ENCODE peak calls at places on chromosomes 5 and 9, in seven cellular contexts. One of them, this sample, is unnamed.

GRCh38 chr9:132409828-132410528 is at the start of gene CFAP77:
- DNase-seq in WTC11: peak; percentile 71
- DNase-seq in glutamatergic neuron: peak; percentile 62
- DNase-seq in suprapubic skin: no peak
- DNase-seq in Calu3: peak; percentile 32
- DNase-seq in upper lobe of left lung: peak; percentile 92
- DNase-seq in stomach: peak; percentile 42
- DNase-seq in this sample: peak; percentile 74

GRCh38 chr9:27453860-27454553 is 70.1 kb upstream of the IFNK start:
- DNase-seq in stomach: no peak
- DNase-seq in WTC11: no peak
- DNase-seq in glutamatergic neuron: no peak
- DNase-seq in upper lobe of left lung: no peak
- DNase-seq in suprapubic skin: no peak
- DNase-seq in Calu3: no peak
- DNase-seq in this sample: no peak

GRCh38 chr5:1777281-1778137 is 22.1 kb downstream of the MRPL36 start:
- DNase-seq in upper lobe of left lung: no peak
- DNase-seq in Calu3: no peak
- DNase-seq in stomach: no peak
- DNase-seq in suprapubic skin: peak; percentile 56
- DNase-seq in WTC11: peak; percentile 1
- DNase-seq in glutamatergic neuron: no peak
- DNase-seq in this sample: no peak

GRCh38 chr9:136625101-136626065 is 37.3 kb upstream of the EGFL7 start:
- DNase-seq in upper lobe of left lung: peak; percentile 86
- DNase-seq in WTC11: no peak
- DNase-seq in suprapubic skin: no peak
- DNase-seq in stomach: peak; percentile 92
- DNase-seq in glutamatergic neuron: no peak
- DNase-seq in Calu3: peak; percentile 37
- DNase-seq in this sample: no peak

GRCh38 chr5:96284727-96285389 is 148.2 kb downstream of the PCSK1 start:
- DNase-seq in glutamatergic neuron: no peak
- DNase-seq in stomach: no peak
- DNase-seq in suprapubic skin: no peak
- DNase-seq in upper lobe of left lung: no peak
- DNase-seq in WTC11: no peak
- DNase-seq in Calu3: no peak
- DNase-seq in this sample: no peak

GRCh38 chr5:126093041-126093440 is 330.2 kb upstream of the GRAMD2B start:
- DNase-seq in Calu3: no peak
- DNase-seq in upper lobe of left lung: no peak
- DNase-seq in suprapubic skin: no peak
- DNase-seq in WTC11: no peak
- DNase-seq in stomach: no peak
- DNase-seq in glutamatergic neuron: no peak
- DNase-seq in this sample: no peak

GRCh38 chr5:60945760-60946253 is 802 bp downstream of the NDUFAF2 start:
- DNase-seq in stomach: peak; percentile 34
- DNase-seq in Calu3: no peak
- DNase-seq in suprapubic skin: no peak
- DNase-seq in WTC11: no peak
- DNase-seq in glutamatergic neuron: no peak
- DNase-seq in upper lobe of left lung: peak; percentile 74
- DNase-seq in this sample: peak; percentile 69

GRCh38 chr9:4327504-4328191 is 27.8 kb upstream of the GLIS3 start:
- DNase-seq in glutamatergic neuron: no peak
- DNase-seq in Calu3: no peak
- DNase-seq in stomach: no peak
- DNase-seq in suprapubic skin: no peak
- DNase-seq in upper lobe of left lung: no peak
- DNase-seq in WTC11: peak; percentile 52
- DNase-seq in this sample: no peak

GRCh38 chr9:26266111-26266791 is 588.0 kb upstream of the TUSC1 start:
- DNase-seq in Calu3: no peak
- DNase-seq in upper lobe of left lung: no peak
- DNase-seq in WTC11: no peak
- DNase-seq in suprapubic skin: no peak
- DNase-seq in glutamatergic neuron: no peak
- DNase-seq in stomach: no peak
- DNase-seq in this sample: no peak

GRCh38 chr5:6383376-6383775 is 5.0 kb upstream of the MED10 start:
- DNase-seq in WTC11: no peak
- DNase-seq in suprapubic skin: no peak
- DNase-seq in upper lobe of left lung: no peak
- DNase-seq in glutamatergic neuron: no peak
- DNase-seq in stomach: no peak
- DNase-seq in Calu3: no peak
- DNase-seq in this sample: peak; percentile 58

GRCh38 chr5:124669956-124670671 is 76.3 kb downstream of the ZNF608 start:
- DNase-seq in glutamatergic neuron: no peak
- DNase-seq in upper lobe of left lung: no peak
- DNase-seq in WTC11: no peak
- DNase-seq in stomach: no peak
- DNase-seq in Calu3: no peak
- DNase-seq in suprapubic skin: no peak
- DNase-seq in this sample: no peak

GRCh38 chr5:134136771-134137170 is 22.3 kb downstream of the TCF7 start:
- DNase-seq in stomach: peak; percentile 15
- DNase-seq in suprapubic skin: peak; percentile 41
- DNase-seq in glutamatergic neuron: no peak
- DNase-seq in Calu3: no peak
- DNase-seq in upper lobe of left lung: no peak
- DNase-seq in WTC11: no peak
- DNase-seq in this sample: peak; percentile 47

GRCh38 chr9:135609366-135609955 is 29.9 kb downstream of the GLT6D1 start:
- DNase-seq in glutamatergic neuron: no peak
- DNase-seq in Calu3: no peak
- DNase-seq in upper lobe of left lung: peak; percentile 50
- DNase-seq in stomach: no peak
- DNase-seq in WTC11: no peak
- DNase-seq in suprapubic skin: peak; percentile 54
- DNase-seq in this sample: peak; percentile 63

GRCh38 chr9:35179347-35180271 is 17.8 kb downstream of the UNC13B start:
- DNase-seq in stomach: no peak
- DNase-seq in Calu3: no peak
- DNase-seq in glutamatergic neuron: no peak
- DNase-seq in upper lobe of left lung: no peak
- DNase-seq in WTC11: no peak
- DNase-seq in suprapubic skin: no peak
- DNase-seq in this sample: no peak

GRCh38 chr5:132749506-132749905 is 2.3 kb downstream of the CCNI2 start:
- DNase-seq in glutamatergic neuron: no peak
- DNase-seq in upper lobe of left lung: no peak
- DNase-seq in suprapubic skin: no peak
- DNase-seq in WTC11: no peak
- DNase-seq in stomach: no peak
- DNase-seq in Calu3: no peak
- DNase-seq in this sample: no peak

GRCh38 chr5:886051-886450 is 6.5 kb downstream of the BRD9 start:
- DNase-seq in WTC11: no peak
- DNase-seq in upper lobe of left lung: peak; percentile 60
- DNase-seq in stomach: no peak
- DNase-seq in glutamatergic neuron: no peak
- DNase-seq in Calu3: no peak
- DNase-seq in suprapubic skin: no peak
- DNase-seq in this sample: no peak

GRCh38 chr5:35884125-35884788 is 27.6 kb downstream of the IL7R start:
- DNase-seq in Calu3: no peak
- DNase-seq in upper lobe of left lung: no peak
- DNase-seq in suprapubic skin: no peak
- DNase-seq in WTC11: no peak
- DNase-seq in glutamatergic neuron: no peak
- DNase-seq in stomach: no peak
- DNase-seq in this sample: no peak

GRCh38 chr5:136123236-136123768 is 9.3 kb upstream of the SMAD5 start:
- DNase-seq in WTC11: no peak
- DNase-seq in stomach: no peak
- DNase-seq in upper lobe of left lung: no peak
- DNase-seq in suprapubic skin: no peak
- DNase-seq in Calu3: peak; percentile 70
- DNase-seq in glutamatergic neuron: no peak
- DNase-seq in this sample: no peak

GRCh38 chr5:151745071-151745705 is 13.2 kb downstream of the ATOX1 start:
- DNase-seq in stomach: peak; percentile 37
- DNase-seq in upper lobe of left lung: no peak
- DNase-seq in glutamatergic neuron: no peak
- DNase-seq in suprapubic skin: no peak
- DNase-seq in WTC11: no peak
- DNase-seq in Calu3: peak; percentile 92
- DNase-seq in this sample: no peak

GRCh38 chr5:56817306-56817986 is 2.1 kb downstream of the MAP3K1 start:
- DNase-seq in glutamatergic neuron: no peak
- DNase-seq in WTC11: no peak
- DNase-seq in Calu3: no peak
- DNase-seq in upper lobe of left lung: no peak
- DNase-seq in suprapubic skin: no peak
- DNase-seq in stomach: no peak
- DNase-seq in this sample: no peak

GRCh38 chr5:152439791-152440190 is 34.7 kb upstream of the NMUR2 start:
- DNase-seq in Calu3: no peak
- DNase-seq in WTC11: no peak
- DNase-seq in suprapubic skin: no peak
- DNase-seq in glutamatergic neuron: no peak
- DNase-seq in stomach: no peak
- DNase-seq in upper lobe of left lung: no peak
- DNase-seq in this sample: no peak

GRCh38 chr5:84480873-84481637 is 96.4 kb upstream of the EDIL3 start:
- DNase-seq in suprapubic skin: no peak
- DNase-seq in glutamatergic neuron: no peak
- DNase-seq in Calu3: no peak
- DNase-seq in WTC11: no peak
- DNase-seq in upper lobe of left lung: no peak
- DNase-seq in stomach: no peak
- DNase-seq in this sample: no peak

GRCh38 chr9:116152390-116152789 is 1.2 kb upstream of the PAPPA start:
- DNase-seq in suprapubic skin: no peak
- DNase-seq in upper lobe of left lung: no peak
- DNase-seq in glutamatergic neuron: no peak
- DNase-seq in WTC11: no peak
- DNase-seq in stomach: no peak
- DNase-seq in Calu3: no peak
- DNase-seq in this sample: no peak

GRCh38 chr9:91978739-91979414 is 28.8 kb upstream of the ROR2 start:
- DNase-seq in Calu3: peak; percentile 11
- DNase-seq in suprapubic skin: no peak
- DNase-seq in stomach: peak; percentile 36
- DNase-seq in upper lobe of left lung: no peak
- DNase-seq in glutamatergic neuron: peak; percentile 39
- DNase-seq in WTC11: peak; percentile 53
- DNase-seq in this sample: no peak

GRCh38 chr5:80711216-80711615 is 56.4 kb upstream of the DHFR start:
- DNase-seq in Calu3: no peak
- DNase-seq in suprapubic skin: no peak
- DNase-seq in glutamatergic neuron: no peak
- DNase-seq in WTC11: no peak
- DNase-seq in upper lobe of left lung: no peak
- DNase-seq in stomach: no peak
- DNase-seq in this sample: no peak

GRCh38 chr5:80712914-80713313 is 58.1 kb upstream of the DHFR start:
- DNase-seq in upper lobe of left lung: no peak
- DNase-seq in WTC11: no peak
- DNase-seq in Calu3: no peak
- DNase-seq in stomach: no peak
- DNase-seq in glutamatergic neuron: no peak
- DNase-seq in suprapubic skin: no peak
- DNase-seq in this sample: no peak

GRCh38 chr5:80714570-80715298 is 60.0 kb upstream of the DHFR start:
- DNase-seq in glutamatergic neuron: no peak
- DNase-seq in upper lobe of left lung: no peak
- DNase-seq in stomach: no peak
- DNase-seq in Calu3: no peak
- DNase-seq in WTC11: no peak
- DNase-seq in suprapubic skin: no peak
- DNase-seq in this sample: no peak

GRCh38 chr5:80713640-80714039 is 58.9 kb upstream of the DHFR start:
- DNase-seq in glutamatergic neuron: no peak
- DNase-seq in suprapubic skin: no peak
- DNase-seq in upper lobe of left lung: no peak
- DNase-seq in WTC11: no peak
- DNase-seq in stomach: no peak
- DNase-seq in Calu3: no peak
- DNase-seq in this sample: no peak

GRCh38 chr5:80711938-80712337 is 57.2 kb upstream of the DHFR start:
- DNase-seq in WTC11: peak; percentile 67
- DNase-seq in glutamatergic neuron: peak; percentile 64
- DNase-seq in stomach: no peak
- DNase-seq in suprapubic skin: no peak
- DNase-seq in Calu3: peak; percentile 51
- DNase-seq in upper lobe of left lung: no peak
- DNase-seq in this sample: no peak
- TF ChIP-seq CTCF in WTC11: no peak
- TF ChIP-seq CTCF in glutamatergic neuron: peak; percentile 31
- TF ChIP-seq CTCF in stomach: no peak
- TF ChIP-seq CTCF in suprapubic skin: no peak
- TF ChIP-seq CTCF in Calu3: peak; percentile 41
- TF ChIP-seq CTCF in upper lobe of left lung: peak; percentile 6
- TF ChIP-seq CTCF in this sample: peak; percentile 68

GRCh38 chr5:178766936-178767912 is 36.8 kb upstream of the ZNF354A start:
- DNase-seq in WTC11: peak; percentile 36
- DNase-seq in upper lobe of left lung: no peak
- DNase-seq in Calu3: no peak
- DNase-seq in suprapubic skin: no peak
- DNase-seq in stomach: peak; percentile 16
- DNase-seq in glutamatergic neuron: no peak
- DNase-seq in this sample: no peak
- TF ChIP-seq CTCF in WTC11: no peak
- TF ChIP-seq CTCF in upper lobe of left lung: no peak
- TF ChIP-seq CTCF in Calu3: no peak
- TF ChIP-seq CTCF in suprapubic skin: no peak
- TF ChIP-seq CTCF in stomach: no peak
- TF ChIP-seq CTCF in glutamatergic neuron: no peak
- TF ChIP-seq CTCF in this sample: no peak

DNA sequence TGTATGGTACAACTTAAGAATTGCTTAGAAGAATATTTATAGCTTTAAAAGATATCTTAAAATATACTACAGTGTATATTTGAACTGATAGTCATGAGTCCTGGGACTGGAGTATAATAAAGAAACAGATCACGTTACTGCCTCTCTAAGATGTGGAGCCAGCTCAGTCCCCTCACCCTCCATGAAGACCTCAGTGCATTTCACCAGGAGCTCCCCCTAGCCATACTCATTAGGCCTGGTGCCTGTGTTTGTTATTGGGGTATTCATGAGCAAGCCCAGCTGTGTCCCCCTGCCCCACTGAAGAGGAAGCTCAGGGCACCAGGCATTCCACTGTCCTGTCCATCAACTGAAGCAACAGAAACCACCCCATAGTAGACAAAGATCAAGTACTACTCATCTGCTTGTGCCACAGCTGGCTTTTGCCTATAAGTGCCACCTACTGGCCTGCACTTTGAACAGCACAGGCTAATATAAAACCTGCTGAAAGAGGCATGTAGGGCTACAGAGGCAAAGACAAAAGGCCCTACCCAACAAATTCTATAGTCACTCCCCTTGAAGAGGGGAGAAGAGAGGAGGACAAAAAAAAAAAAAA is 850.2 kb upstream of the NUDT12 start:
- DNase-seq in Calu3: peak; percentile 38
- DNase-seq in upper lobe of left lung: no peak
- DNase-seq in glutamatergic neuron: peak; percentile 18
- DNase-seq in WTC11: peak; percentile 43
- DNase-seq in stomach: no peak
- DNase-seq in suprapubic skin: no peak
- DNase-seq in this sample: no peak
- TF ChIP-seq CTCF in Calu3: peak; percentile 72
- TF ChIP-seq CTCF in upper lobe of left lung: peak; percentile 8
- TF ChIP-seq CTCF in glutamatergic neuron: peak; percentile 56
- TF ChIP-seq CTCF in WTC11: peak; percentile 26
- TF ChIP-seq CTCF in stomach: no peak
- TF ChIP-seq CTCF in suprapubic skin: no peak
- TF ChIP-seq CTCF in this sample: peak; percentile 69

GRCh38 chr5:76145945-76146344 is 62.8 kb downstream of the SV2C start:
- DNase-seq in suprapubic skin: no peak
- DNase-seq in upper lobe of left lung: no peak
- DNase-seq in WTC11: peak; percentile 50
- DNase-seq in glutamatergic neuron: no peak
- DNase-seq in stomach: no peak
- DNase-seq in Calu3: peak; percentile 36
- DNase-seq in this sample: no peak
- TF ChIP-seq CTCF in suprapubic skin: no peak
- TF ChIP-seq CTCF in upper lobe of left lung: no peak
- TF ChIP-seq CTCF in WTC11: no peak
- TF ChIP-seq CTCF in glutamatergic neuron: peak; percentile 24
- TF ChIP-seq CTCF in stomach: no peak
- TF ChIP-seq CTCF in Calu3: no peak
- TF ChIP-seq CTCF in this sample: peak; percentile 42